ENCODE peak calls at places on chromosome 10, in four cellular contexts. One of them, this sample, is unnamed.

GRCh38 chr10:78964274-78964951 is 104.4 kb upstream of the ZMIZ1 start:
- DNase-seq in GM12878: no peak
- DNase-seq in HepG2: no peak
- DNase-seq in K562: no peak
- DNase-seq in this sample: no peak

GRCh38 chr10:11934262-11934661 is 108.3 kb downstream of the UPF2 start:
- DNase-seq in HepG2: no peak
- DNase-seq in K562: no peak
- DNase-seq in GM12878: no peak
- DNase-seq in this sample: peak; percentile 33

GRCh38 chr10:124740374-124741280 is 3.6 kb downstream of the FAM53B start:
- DNase-seq in K562: no peak
- DNase-seq in HepG2: peak; percentile 74
- DNase-seq in GM12878: no peak
- DNase-seq in this sample: no peak

GRCh38 chr10:108544500-108545120 is 1378.7 kb downstream of the XPNPEP1 start:
- DNase-seq in K562: peak; percentile 4
- DNase-seq in HepG2: peak; percentile 3
- DNase-seq in GM12878: no peak
- DNase-seq in this sample: peak; percentile 80

GRCh38 chr10:100131571-100131970 is 49.9 kb upstream of the CPN1 start:
- DNase-seq in K562: no peak
- DNase-seq in HepG2: no peak
- DNase-seq in GM12878: no peak
- DNase-seq in this sample: no peak

GRCh38 chr10:46232666-46233065 is 54.1 kb upstream of the ANTXRL start:
- DNase-seq in GM12878: no peak
- DNase-seq in HepG2: no peak
- DNase-seq in K562: no peak
- DNase-seq in this sample: no peak

GRCh38 chr10:10923029-10923668 is 94.5 kb upstream of the CELF2 start:
- DNase-seq in GM12878: no peak
- DNase-seq in HepG2: no peak
- DNase-seq in K562: no peak
- DNase-seq in this sample: no peak

GRCh38 chr10:46525824-46526681 is 30.4 kb downstream of the GPRIN2 start:
- DNase-seq in HepG2: no peak
- DNase-seq in GM12878: no peak
- DNase-seq in K562: no peak
- DNase-seq in this sample: no peak

GRCh38 chr10:30705086-30705624 is 75.6 kb upstream of the LYZL2 start:
- DNase-seq in GM12878: peak; percentile 70
- DNase-seq in HepG2: no peak
- DNase-seq in K562: no peak
- DNase-seq in this sample: no peak

GRCh38 chr10:81564143-81564542 is 310.9 kb upstream of the NRG3 start:
- DNase-seq in GM12878: no peak
- DNase-seq in HepG2: no peak
- DNase-seq in K562: no peak
- DNase-seq in this sample: no peak

GRCh38 chr10:112083526-112083925 is 100.0 kb downstream of the GPAM start:
- DNase-seq in K562: no peak
- DNase-seq in HepG2: no peak
- DNase-seq in GM12878: no peak
- DNase-seq in this sample: no peak

GRCh38 chr10:55800607-55801241 is 560.3 kb downstream of the ZWINT start:
- DNase-seq in K562: no peak
- DNase-seq in HepG2: no peak
- DNase-seq in GM12878: no peak
- DNase-seq in this sample: no peak

GRCh38 chr10:107966817-107967216 is 802.3 kb upstream of the SORCS1 start:
- DNase-seq in GM12878: no peak
- DNase-seq in HepG2: no peak
- DNase-seq in K562: no peak
- DNase-seq in this sample: no peak

GRCh38 chr10:101207026-101207425 is 22.2 kb downstream of the LBX1 start:
- DNase-seq in HepG2: no peak
- DNase-seq in K562: no peak
- DNase-seq in GM12878: no peak
- DNase-seq in this sample: no peak

GRCh38 chr10:96153065-96153464 is 23.0 kb downstream of the ZNF518A start:
- DNase-seq in GM12878: no peak
- DNase-seq in K562: no peak
- DNase-seq in HepG2: no peak
- DNase-seq in this sample: no peak

GRCh38 chr10:110857265-110858158 is 14.2 kb upstream of the PDCD4 start:
- DNase-seq in GM12878: peak; percentile 78
- DNase-seq in K562: peak; percentile 57
- DNase-seq in HepG2: peak; percentile 59
- DNase-seq in this sample: no peak

GRCh38 chr10:128242641-128243040 is 116.4 kb upstream of the MKI67 start:
- DNase-seq in K562: no peak
- DNase-seq in HepG2: no peak
- DNase-seq in GM12878: no peak
- DNase-seq in this sample: peak; percentile 25

GRCh38 chr10:55631071-55631654 is 729.9 kb downstream of the ZWINT start:
- DNase-seq in K562: peak; percentile 10
- DNase-seq in GM12878: no peak
- DNase-seq in HepG2: no peak
- DNase-seq in this sample: peak; percentile 87

GRCh38 chr10:22635650-22636049 is 78.7 kb downstream of the PIP4K2A start:
- DNase-seq in HepG2: no peak
- DNase-seq in GM12878: no peak
- DNase-seq in K562: no peak
- DNase-seq in this sample: no peak

GRCh38 chr10:113135025-113135424 is 185.0 kb downstream of the TCF7L2 start:
- DNase-seq in K562: no peak
- DNase-seq in HepG2: no peak
- DNase-seq in GM12878: no peak
- DNase-seq in this sample: peak; percentile 29

GRCh38 chr10:6071181-6072175 is 9.3 kb upstream of the IL2RA start:
- DNase-seq in GM12878: no peak
- DNase-seq in K562: no peak
- DNase-seq in HepG2: no peak
- DNase-seq in this sample: no peak

GRCh38 chr10:5479481-5480161 is 19.7 kb downstream of the CALML5 start:
- DNase-seq in K562: peak; percentile 81
- DNase-seq in GM12878: no peak
- DNase-seq in HepG2: no peak
- DNase-seq in this sample: no peak

GRCh38 chr10:88687853-88688467 is 18.1 kb upstream of the LIPK start:
- DNase-seq in GM12878: no peak
- DNase-seq in K562: no peak
- DNase-seq in HepG2: peak; percentile 3
- DNase-seq in this sample: no peak

GRCh38 chr10:30775779-30776591 is 146.4 kb upstream of the LYZL2 start:
- DNase-seq in HepG2: no peak
- DNase-seq in GM12878: no peak
- DNase-seq in K562: no peak
- DNase-seq in this sample: no peak

GRCh38 chr10:13587367-13587766 is 602 bp downstream of the PRPF18 start:
- DNase-seq in HepG2: peak; percentile 6
- DNase-seq in GM12878: no peak
- DNase-seq in K562: peak; percentile 42
- DNase-seq in this sample: no peak

GRCh38 chr10:110725809-110726641 is 81.9 kb downstream of the RBM20 start:
- DNase-seq in HepG2: no peak
- DNase-seq in K562: no peak
- DNase-seq in GM12878: no peak
- DNase-seq in this sample: no peak

GRCh38 chr10:132508497-132509443 is 28.8 kb upstream of the INPP5A start:
- DNase-seq in GM12878: no peak
- DNase-seq in K562: no peak
- DNase-seq in HepG2: no peak
- DNase-seq in this sample: no peak
- TF ChIP-seq TCF7 in GM12878: no peak
- TF ChIP-seq TCF7 in K562: no peak
- TF ChIP-seq TCF7 in HepG2: no peak
- TF ChIP-seq TCF7 in this sample: no peak

GRCh38 chr10:43222296-43222695 is 44.6 kb downstream of the RASGEF1A start:
- DNase-seq in K562: no peak
- DNase-seq in GM12878: no peak
- DNase-seq in HepG2: no peak
- DNase-seq in this sample: peak; percentile 5
- TF ChIP-seq ETV6 in K562: no peak
- TF ChIP-seq ETV6 in GM12878: no peak
- TF ChIP-seq ETV6 in HepG2: no peak
- TF ChIP-seq ETV6 in this sample: no peak

GRCh38 chr10:53233759-53234158 is 461.2 kb upstream of the MBL2 start:
- DNase-seq in HepG2: no peak
- DNase-seq in K562: no peak
- DNase-seq in GM12878: no peak
- DNase-seq in this sample: no peak
- TF ChIP-seq TCF7 in HepG2: no peak
- TF ChIP-seq TCF7 in K562: no peak
- TF ChIP-seq TCF7 in GM12878: no peak
- TF ChIP-seq TCF7 in this sample: no peak

GRCh38 chr10:15158448-15158847 is 10.0 kb downstream of the NMT2 start:
- DNase-seq in K562: no peak
- DNase-seq in HepG2: no peak
- DNase-seq in GM12878: no peak
- DNase-seq in this sample: no peak
- TF ChIP-seq ETV6 in K562: no peak
- TF ChIP-seq ETV6 in HepG2: no peak
- TF ChIP-seq ETV6 in GM12878: no peak
- TF ChIP-seq ETV6 in this sample: no peak

DNA sequence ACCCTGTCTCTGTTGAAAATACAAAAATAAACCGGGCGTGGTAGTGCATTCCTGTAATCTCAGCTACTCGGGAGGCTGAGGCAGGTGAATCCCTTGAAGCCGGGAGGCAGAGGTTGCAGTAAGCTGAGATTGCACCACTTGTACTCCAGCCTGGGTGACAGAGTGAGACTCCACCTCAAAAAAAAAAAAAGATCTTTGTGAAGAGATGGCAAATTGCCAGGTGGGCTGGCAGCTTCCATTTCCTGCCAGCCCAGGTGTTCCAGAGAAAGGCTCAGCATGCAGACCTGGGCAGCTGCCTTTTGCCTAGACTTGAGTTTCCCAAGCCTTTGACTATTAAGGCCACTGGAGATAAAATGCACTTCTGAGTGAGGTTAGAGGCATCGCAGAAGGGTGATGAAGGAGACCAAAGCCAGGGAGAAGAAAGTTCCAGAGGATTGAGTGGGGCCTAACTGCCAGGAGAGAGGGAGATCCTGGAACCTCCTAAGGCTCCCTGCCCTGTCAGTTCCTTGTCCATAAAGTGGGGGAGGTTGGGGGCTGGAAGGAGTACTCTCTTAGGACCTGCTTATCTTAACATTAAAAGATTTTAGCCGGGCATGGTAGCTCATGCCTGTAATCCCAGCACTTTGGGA is 10.0 kb upstream of the DDIT4 start:
- DNase-seq in GM12878: no peak
- DNase-seq in K562: no peak
- DNase-seq in HepG2: peak; percentile 86
- DNase-seq in this sample: no peak
- TF ChIP-seq TCF7 in GM12878: no peak
- TF ChIP-seq TCF7 in K562: no peak
- TF ChIP-seq TCF7 in HepG2: no peak
- TF ChIP-seq TCF7 in this sample: no peak

GRCh38 chr10:84337199-84337598 is 8.8 kb downstream of the CCSER2 start:
- DNase-seq in HepG2: no peak
- DNase-seq in GM12878: no peak
- DNase-seq in K562: no peak
- DNase-seq in this sample: no peak
- TF ChIP-seq ETV6 in HepG2: no peak
- TF ChIP-seq ETV6 in GM12878: no peak
- TF ChIP-seq ETV6 in K562: no peak
- TF ChIP-seq ETV6 in this sample: no peak

DNA sequence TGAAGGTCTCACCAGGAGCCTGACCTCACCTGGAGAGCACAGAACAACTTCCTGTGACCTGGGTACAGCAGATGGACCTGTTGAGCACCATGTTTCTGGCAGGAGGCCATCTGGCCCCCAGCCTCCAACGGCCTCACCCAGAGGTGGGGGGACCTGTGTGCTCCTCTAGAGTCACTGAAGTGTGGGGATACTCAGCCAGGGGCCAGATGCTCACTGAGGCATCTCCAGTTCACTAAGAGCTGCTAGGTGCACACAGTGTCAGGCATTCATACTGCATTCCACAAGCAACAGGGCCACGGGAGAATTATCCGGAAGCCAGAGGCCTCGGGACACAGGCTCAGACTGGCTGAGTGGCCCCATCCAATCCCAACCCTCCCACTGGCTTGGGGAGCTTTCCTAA is 161.4 kb downstream of the TCERG1L start:
- DNase-seq in HepG2: no peak
- DNase-seq in GM12878: no peak
- DNase-seq in K562: no peak
- DNase-seq in this sample: no peak
- TF ChIP-seq TCF7 in HepG2: no peak
- TF ChIP-seq TCF7 in GM12878: no peak
- TF ChIP-seq TCF7 in K562: no peak
- TF ChIP-seq TCF7 in this sample: no peak

DNA sequence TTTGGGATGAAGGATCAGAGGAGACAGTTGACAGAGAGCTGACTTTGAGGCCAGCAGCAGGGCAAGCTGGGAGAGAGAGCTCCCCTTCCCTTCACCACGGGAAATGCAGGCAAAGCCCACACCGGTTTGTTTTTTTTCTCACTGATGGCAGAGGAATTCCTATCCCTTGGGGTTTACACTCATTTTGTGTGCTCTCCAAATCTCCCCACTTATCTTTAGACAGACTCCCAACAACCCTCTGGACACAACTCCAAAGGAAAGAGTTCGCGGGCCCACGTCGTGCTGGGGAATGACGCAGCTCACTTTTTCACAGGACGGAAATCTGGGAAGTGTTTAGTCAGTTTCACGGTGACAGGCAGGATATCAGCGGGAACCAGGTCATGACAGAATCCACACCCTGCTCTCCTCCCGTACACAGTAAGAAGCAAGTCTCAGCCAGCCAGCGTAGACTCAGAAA is 68.3 kb upstream of the FAM171A1 start:
- DNase-seq in GM12878: no peak
- DNase-seq in HepG2: peak; percentile 14
- DNase-seq in K562: peak; percentile 37
- DNase-seq in this sample: peak; percentile 30
- TF ChIP-seq ETV6 in GM12878: no peak
- TF ChIP-seq ETV6 in HepG2: no peak
- TF ChIP-seq ETV6 in K562: peak; percentile 44
- TF ChIP-seq ETV6 in this sample: no peak

This sample was measured in WTC11.